ENCODE peak calls at places on chromosomes 5 and 9, in seven cellular contexts. Y is pancreas, O is psoas muscle, R is astrocyte of the spinal cord, B is fibroblast of lung, M is left ventricle myocardium inferior, X is fibroblast of mammary gland. E is an unnamed sample.
A peak's percentile ranks its signal among the peaks of the same experiment; 100 is the strongest.

GRCh38 chr5:178108966-178109365 is 4.4 kb upstream of the N4BP3 start:
- DNase-seq in Y (no peak), R (no peak), X (no peak), B (no peak), M (no peak), O (no peak), E (no peak)

GRCh38 chr9:137690939-137691647 is 72.3 kb downstream of the EHMT1 start:
- DNase-seq in Y (no peak), O (no peak), B (no peak), R (no peak), M (no peak), X (no peak), E (no peak)

GRCh38 chr5:122704247-122705036 is 70.4 kb upstream of the SNX2 start:
- DNase-seq in M (no peak), Y (no peak), R (peak; percentile 56), X (peak; percentile 75), O (no peak), B (peak; percentile 78), E (peak; percentile 38)

GRCh38 chr9:6780690-6781089 is 22.9 kb downstream of the KDM4C start:
- DNase-seq in M (no peak), X (no peak), O (no peak), R (no peak), B (no peak), Y (no peak), E (no peak)

GRCh38 chr9:88988796-88989641 is 2.2 kb upstream of the S1PR3 start:
- DNase-seq in X (peak; percentile 64), Y (no peak), M (no peak), B (peak; percentile 55), O (no peak), R (no peak), E (no peak)

GRCh38 chr5:1521671-1522600 is 1.8 kb downstream of the LPCAT1 start:
- DNase-seq in M (no peak), X (peak; percentile 84), O (peak; percentile 39), R (peak; percentile 84), B (peak; percentile 72), Y (no peak), E (peak; percentile 42)

GRCh38 chr5:132269635-132270344 is 12.3 kb downstream of the PDLIM4 start:
- DNase-seq in Y (no peak), R (no peak), O (no peak), B (peak; percentile 28), M (no peak), X (no peak), E (no peak)

GRCh38 chr5:139663752-139664151 is 15.6 kb downstream of the CXXC5 start:
- DNase-seq in X (no peak), B (no peak), Y (peak; percentile 33), R (no peak), M (no peak), O (no peak), E (no peak)

GRCh38 chr9:23621166-23621565 is 204.9 kb downstream of the ELAVL2 start:
- DNase-seq in O (no peak), R (peak; percentile 79), Y (no peak), M (no peak), B (no peak), X (peak; percentile 0), E (no peak)

GRCh38 chr9:96553070-96553469 is 66.6 kb downstream of the CDC14B start:
- DNase-seq in M (no peak), B (peak; percentile 78), R (peak; percentile 85), Y (no peak), X (peak; percentile 94), O (no peak), E (peak; percentile 49)

GRCh38 chr5:152178350-152178699 is 226.8 kb downstream of the NMUR2 start:
- DNase-seq in B (no peak), Y (no peak), M (no peak), X (no peak), O (no peak), R (no peak), E (no peak)

GRCh38 chr5:149617760-149618306 is 36.5 kb downstream of the ARHGEF37 start:
- DNase-seq in X (no peak), R (no peak), M (no peak), O (no peak), B (no peak), Y (no peak), E (no peak)

GRCh38 chr9:71844808-71845207 is 66.2 kb downstream of the ABHD17B start:
- DNase-seq in O (no peak), X (no peak), M (no peak), R (no peak), B (no peak), Y (no peak), E (no peak)

GRCh38 chr5:134142806-134143205 is 28.3 kb downstream of the TCF7 start:
- DNase-seq in R (no peak), Y (no peak), O (no peak), B (no peak), M (no peak), X (no peak), E (no peak)

GRCh38 chr5:10875201-10875768 is 114.3 kb upstream of the DAP start:
- DNase-seq in B (no peak), X (no peak), R (no peak), Y (no peak), M (no peak), O (no peak), E (no peak)

GRCh38 chr9:131475956-131476776 is 26.6 kb upstream of the POMT1 start:
- DNase-seq in Y (no peak), B (no peak), M (no peak), R (no peak), O (peak; percentile 69), X (no peak), E (no peak)

GRCh38 chr5:135493406-135494180 is 41.4 kb upstream of the TIFAB start:
- DNase-seq in X (peak; percentile 92), R (peak; percentile 87), O (no peak), M (no peak), B (peak; percentile 90), Y (no peak), E (peak; percentile 66)

GRCh38 chr5:958701-959571 is 49.7 kb upstream of the NKD2 start:
- DNase-seq in O (peak; percentile 73), X (peak; percentile 98), B (peak; percentile 86), Y (no peak), R (peak; percentile 40), M (no peak), E (no peak)

GRCh38 chr9:127862075-127863011 is 7.9 kb upstream of the ENG start:
- DNase-seq in Y (no peak), B (no peak), X (no peak), R (no peak), O (peak; percentile 89), M (peak; percentile 86), E (no peak)

GRCh38 chr5:180670586-180671359 is 21.4 kb upstream of the FLT4 start:
- DNase-seq in R (peak; percentile 29), O (no peak), Y (peak; percentile 53), M (peak; percentile 51), B (peak; percentile 50), X (peak; percentile 48), E (no peak)

GRCh38 chr9:92010705-92011536 is 60.9 kb upstream of the ROR2 start:
- DNase-seq in O (no peak), R (no peak), B (peak; percentile 26), Y (no peak), M (no peak), X (peak; percentile 16), E (no peak)

GRCh38 chr9:75803130-75803529 is 87.3 kb upstream of the PCSK5 start:
- DNase-seq in Y (no peak), B (peak; percentile 44), X (peak; percentile 71), O (no peak), R (peak; percentile 80), M (no peak), E (no peak)

GRCh38 chr5:138754699-138755057 is 1.5 kb downstream of the CTNNA1 start:
- DNase-seq in M (no peak), Y (no peak), B (no peak), X (no peak), O (no peak), R (peak; percentile 27), E (no peak)

DNA sequence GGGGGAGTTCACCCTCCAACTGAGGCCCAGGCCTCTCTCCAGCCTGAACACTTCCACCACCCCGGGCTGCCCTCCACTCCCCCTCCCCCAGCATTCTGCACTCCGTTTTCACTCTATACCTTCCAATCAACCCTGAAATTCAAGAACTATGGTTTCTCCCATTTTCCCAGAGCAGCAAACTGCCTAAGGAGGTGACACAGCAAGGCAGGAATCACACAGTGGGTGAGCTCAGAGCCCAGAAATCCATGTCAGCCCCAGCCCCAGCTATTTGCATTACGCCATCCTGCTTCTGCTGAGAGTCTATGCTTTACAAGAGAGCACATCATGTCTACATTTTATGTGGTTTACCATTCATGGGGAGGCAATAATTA is 12.0 kb downstream of the MSX2 start:
- DNase-seq in Y (no peak), M (no peak), R (peak; percentile 24), O (no peak), X (peak; percentile 67), B (peak; percentile 51), E (no peak)
- TF ChIP-seq CTCF in Y (no peak), M (no peak), R (no peak), O (no peak), X (no peak), B (no peak), E (no peak)

DNA sequence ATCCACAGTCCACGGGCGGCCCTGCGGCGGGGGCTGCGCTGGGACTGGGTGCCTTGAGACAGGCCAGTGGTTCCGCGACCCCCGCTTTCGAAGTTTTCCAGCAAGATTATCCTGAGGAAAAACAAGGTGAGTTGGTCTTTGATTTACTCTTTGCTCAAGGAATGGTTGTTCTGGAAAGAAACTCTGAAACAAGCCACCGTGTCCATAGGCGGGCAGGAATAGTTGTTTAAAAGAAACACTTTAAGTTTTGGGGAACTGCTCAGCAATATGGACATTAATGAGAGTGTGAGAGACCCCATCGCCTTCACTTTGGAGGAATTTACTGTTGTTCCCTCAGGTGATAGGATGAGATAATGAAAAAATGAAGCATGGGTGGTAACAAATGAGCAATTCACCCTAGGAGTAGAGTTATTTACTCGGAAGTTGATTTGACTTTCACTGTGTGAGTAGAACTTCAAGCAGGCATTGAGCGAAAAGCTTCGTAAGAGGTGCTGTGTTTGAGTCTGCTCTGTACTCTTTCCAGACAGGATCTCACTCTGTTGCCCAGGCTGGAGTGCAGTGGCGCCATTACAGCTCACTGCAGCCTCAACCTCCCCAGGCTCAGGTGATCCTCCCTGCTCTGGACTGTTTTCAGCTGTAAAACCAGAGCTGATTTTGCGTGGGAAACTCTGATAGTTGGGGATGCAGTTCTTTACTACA is 1.1 kb downstream of the DMRTA1 start:
- DNase-seq in Y (no peak), X (no peak), O (no peak), M (no peak), B (no peak), R (peak; percentile 17), E (no peak)
- TF ChIP-seq CTCF in Y (no peak), X (no peak), O (no peak), M (no peak), B (no peak), R (no peak), E (no peak)

DNA sequence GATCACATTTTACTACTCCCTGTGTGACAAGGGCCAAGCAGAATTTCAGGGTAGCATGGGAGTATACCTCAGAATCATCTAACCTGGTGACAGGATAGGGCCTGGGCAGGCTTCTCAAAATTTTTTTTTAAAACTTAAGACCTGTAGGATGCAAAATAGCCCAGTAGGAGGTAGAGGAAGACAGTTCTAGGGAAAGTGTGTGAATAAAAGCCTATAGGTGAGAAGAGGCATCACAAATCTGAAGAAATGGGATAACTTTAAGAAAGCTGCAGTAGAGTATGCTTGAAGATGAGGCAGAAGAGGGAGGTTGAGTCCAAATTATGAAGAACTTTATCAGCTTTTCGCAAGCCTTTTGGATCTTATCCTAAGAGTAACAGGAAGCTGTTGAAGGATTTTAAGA is 32.3 kb downstream of the CNTRL start:
- DNase-seq in R (no peak), M (no peak), Y (no peak), O (no peak), X (no peak), B (no peak), E (no peak)
- TF ChIP-seq CTCF in R (no peak), M (no peak), Y (no peak), O (no peak), X (no peak), B (no peak), E (no peak)

GRCh38 chr5:43036856-43037711 is 3.0 kb downstream of the ANXA2R start:
- DNase-seq in M (no peak), X (no peak), Y (no peak), R (peak; percentile 73), O (no peak), B (peak; percentile 75), E (no peak)
- TF ChIP-seq CTCF in M (no peak), X (no peak), Y (no peak), R (no peak), O (no peak), B (no peak), E (no peak)

E was measured in AG09319.